ENCODE peak calls at places on chromosomes 11 and 22, in five cellular contexts. E is lung, U is A549, H is body of pancreas, C is upper lobe of right lung. I is an unnamed sample.

GRCh38 chr11:394034-394857 is at the start of gene PKP3:
- DNase-seq in E (peak), U (peak), H (peak), C (peak), I (no peak)

GRCh38 chr11:76824083-76824939 is 36.4 kb upstream of the ACER3 start:
- DNase-seq in E (no peak), U (peak), H (no peak), C (no peak), I (no peak)

GRCh38 chr11:118618115-118618990 is 10.9 kb downstream of the PHLDB1 start:
- DNase-seq in E (no peak), U (no peak), H (peak), C (peak), I (no peak)

GRCh38 chr22:49305215-49305965 is 522.3 kb downstream of the BRD1 start:
- DNase-seq in E (peak), U (peak), H (peak), C (peak), I (peak)

GRCh38 chr22:30251661-30252226 is 5.2 kb upstream of the LIF start:
- DNase-seq in E (no peak), U (no peak), H (no peak), C (no peak), I (no peak)

GRCh38 chr11:7079545-7080135 is 9.2 kb upstream of the RBMXL2 start:
- DNase-seq in E (no peak), U (no peak), H (no peak), C (no peak), I (no peak)

GRCh38 chr11:83472831-83473230 is 186.7 kb upstream of the CCDC90B start:
- DNase-seq in E (no peak), U (no peak), H (no peak), C (no peak), I (no peak)

GRCh38 chr11:133082851-133083488 is 449.3 kb downstream of the OPCML start:
- DNase-seq in E (peak), U (peak), H (peak), C (peak), I (no peak)

GRCh38 chr11:85988780-85989179 is 80.1 kb downstream of the PICALM start:
- DNase-seq in E (no peak), U (no peak), H (no peak), C (no peak), I (no peak)

GRCh38 chr22:50015451-50016307 is 3.1 kb upstream of the IL17REL start:
- DNase-seq in E (no peak), U (no peak), H (no peak), C (peak), I (peak)

GRCh38 chr11:128790200-128790599 is 76.9 kb downstream of the KCNJ1 start:
- DNase-seq in E (no peak), U (no peak), H (peak), C (no peak), I (no peak)

GRCh38 chr22:40585205-40585778 is 51.2 kb downstream of the MRTFA start:
- DNase-seq in E (no peak), U (no peak), H (no peak), C (no peak), I (no peak)

GRCh38 chr11:63602296-63602695 is 11.9 kb downstream of the PLAAT3 start:
- DNase-seq in E (no peak), U (no peak), H (no peak), C (no peak), I (no peak)

GRCh38 chr22:31509041-31509440 is 12.7 kb downstream of the SFI1 start:
- DNase-seq in E (no peak), U (no peak), H (no peak), C (no peak), I (no peak)

GRCh38 chr11:105315287-105315686 is 175.7 kb upstream of the CARD18 start:
- DNase-seq in E (no peak), U (peak), H (no peak), C (no peak), I (no peak)

GRCh38 chr22:41237707-41238569 is 2.8 kb downstream of the CHADL start:
- DNase-seq in E (peak), U (no peak), H (peak), C (peak), I (no peak)

GRCh38 chr11:123111465-123111864 is 49.5 kb upstream of the HSPA8 start:
- DNase-seq in E (no peak), U (peak), H (no peak), C (no peak), I (no peak)

GRCh38 chr22:27580311-27580897 is 221.2 kb downstream of the MN1 start:
- DNase-seq in E (no peak), U (peak), H (no peak), C (no peak), I (no peak)

GRCh38 chr11:27183672-27184457 is 143.2 kb downstream of the BBOX1 start:
- DNase-seq in E (no peak), U (peak), H (peak), C (no peak), I (no peak)

GRCh38 chr22:20165421-20165820 is 14.6 kb upstream of the CCDC188 start:
- DNase-seq in E (no peak), U (no peak), H (no peak), C (no peak), I (no peak)

GRCh38 chr11:69172674-69173073 is 16.9 kb downstream of the SMIM38 start:
- DNase-seq in E (no peak), U (peak), H (no peak), C (peak), I (no peak)

GRCh38 chr22:44261861-44262595 is 50.7 kb downstream of the SHISAL1 start:
- DNase-seq in E (no peak), U (no peak), H (no peak), C (peak), I (peak)

GRCh38 chr22:41538583-41538982 is 5.7 kb downstream of the POLR3H start:
- DNase-seq in E (no peak), U (no peak), H (no peak), C (no peak), I (no peak)

GRCh38 chr11:11400635-11401232 is 47.7 kb upstream of the CSNK2A3 start:
- DNase-seq in E (no peak), U (peak), H (no peak), C (no peak), I (no peak)

GRCh38 chr22:41596776-41597634 is 7.4 kb upstream of the PMM1 start:
- DNase-seq in E (peak), U (peak), H (peak), C (peak), I (peak)

DNA sequence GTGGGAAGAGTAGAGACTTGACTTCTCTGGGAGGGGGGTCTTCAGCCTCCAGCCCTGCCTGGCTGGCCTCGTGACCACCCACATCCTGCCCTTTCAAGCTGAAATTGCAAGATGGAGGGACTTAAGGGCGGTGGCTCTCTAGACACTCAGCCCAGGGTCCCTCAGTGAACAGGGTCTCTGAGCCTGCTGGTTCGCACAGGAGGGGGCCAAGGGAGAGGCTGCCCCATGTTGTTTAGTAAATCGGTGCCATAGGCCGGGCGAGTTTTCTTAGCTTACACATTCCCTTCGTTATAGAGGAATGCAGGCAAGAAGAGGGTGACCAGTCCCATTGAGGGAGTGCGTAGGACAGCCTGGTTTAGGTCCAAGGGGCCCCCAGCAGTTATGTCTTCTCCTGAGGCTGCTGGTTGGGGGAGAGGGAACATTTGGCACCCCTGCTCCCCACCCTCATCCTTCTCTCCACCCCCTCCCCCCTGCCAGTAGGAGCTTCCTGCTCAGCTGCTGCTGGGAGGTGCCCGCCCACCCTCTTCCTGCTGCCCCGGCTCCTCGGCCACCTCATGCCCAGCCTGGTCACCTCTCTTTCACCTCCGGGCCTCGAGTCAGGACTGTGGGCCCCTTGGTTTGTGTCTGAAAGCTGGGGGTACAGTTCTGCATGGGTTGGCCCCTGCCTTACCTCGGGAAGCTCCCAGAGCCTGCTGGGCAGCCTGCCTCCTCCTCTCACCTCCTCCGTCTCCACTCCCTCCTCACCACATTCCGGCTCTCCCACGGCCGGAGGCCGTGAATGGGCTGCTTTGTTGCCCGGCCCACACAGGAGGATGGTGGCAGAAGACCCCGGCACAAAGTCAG is 3.9 kb downstream of the FRMD8 start:
- DNase-seq in E (no peak), U (no peak), H (peak), C (peak), I (no peak)
- H3K4me3 ChIP-seq in E (no peak), U (no peak), H (no peak), C (no peak), I (peak)

GRCh38 chr22:21652010-21652546 is 10.0 kb downstream of the SDF2L1 start:
- DNase-seq in E (peak), U (peak), H (peak), C (peak), I (peak)
- H3K27ac ChIP-seq in E (no peak), U (peak), H (no peak), C (peak), I (no peak)

GRCh38 chr22:18984564-18984963 is 48.5 kb upstream of the PRODH start:
- DNase-seq in E (no peak), U (no peak), H (no peak), C (no peak), I (peak)

GRCh38 chr22:18988958-18989357 is 52.9 kb upstream of the PRODH start:
- DNase-seq in E (no peak), U (no peak), H (no peak), C (no peak), I (no peak)

GRCh38 chr22:18985761-18986160 is 49.7 kb upstream of the PRODH start:
- DNase-seq in E (no peak), U (no peak), H (no peak), C (no peak), I (peak)

GRCh38 chr22:18990355-18991137 is 54.5 kb upstream of the PRODH start:
- DNase-seq in E (no peak), U (no peak), H (no peak), C (no peak), I (peak)

GRCh38 chr22:18987765-18988164 is 51.7 kb upstream of the PRODH start:
- DNase-seq in E (no peak), U (no peak), H (peak), C (peak), I (peak)
- TF ChIP-seq CTCF in E (no peak), U (peak), H (peak), C (peak), I (no peak)

GRCh38 chr11:67269401-67270255 is 3.4 kb downstream of the GRK2 start:
- DNase-seq in E (no peak), U (no peak), H (peak), C (peak), I (no peak)
- H3K4me3 ChIP-seq in E (no peak), U (no peak), H (no peak), C (peak), I (peak)

DNA sequence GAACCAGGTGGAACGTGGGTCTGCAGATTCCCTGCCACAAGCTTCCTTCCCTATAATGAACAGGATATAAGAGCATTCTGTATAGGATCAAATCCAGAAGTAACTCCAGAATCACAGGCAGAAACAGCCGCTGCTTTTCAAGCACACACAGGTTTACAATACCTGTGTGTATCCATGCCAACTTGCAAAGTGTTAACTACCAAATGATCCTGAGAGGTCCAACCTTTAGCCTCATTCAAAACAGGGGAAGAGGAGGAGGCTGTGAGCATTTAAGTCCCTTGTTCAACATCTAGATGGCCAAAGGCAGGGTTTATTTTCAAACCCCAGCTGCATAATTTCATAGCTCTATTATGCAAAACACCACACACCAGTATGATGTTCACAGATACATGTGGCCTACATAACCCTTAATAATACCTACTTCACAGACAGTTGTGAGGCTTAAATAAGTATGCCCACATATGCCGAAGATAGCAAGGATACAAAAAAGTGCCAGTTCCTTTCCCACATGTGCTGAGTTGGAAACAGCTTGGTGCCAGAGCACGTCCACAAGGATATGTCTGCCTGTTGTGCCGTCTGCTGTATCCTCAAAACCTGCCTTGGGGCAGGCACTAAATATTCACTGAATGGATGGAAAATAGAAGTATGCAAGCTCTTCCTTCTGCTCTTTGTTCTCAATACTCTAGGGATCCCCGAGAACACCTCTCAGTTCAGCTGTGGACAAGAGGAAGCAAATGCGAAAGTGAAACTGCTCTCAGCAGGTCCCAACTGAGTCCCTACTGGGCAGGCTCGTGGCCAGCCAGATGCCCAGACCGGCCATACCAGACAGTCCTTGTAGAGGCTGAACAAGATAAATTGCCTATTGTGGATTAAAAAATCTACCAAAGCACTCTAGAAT is 66.8 kb downstream of the LARGE1 start:
- DNase-seq in E (peak), U (peak), H (peak), C (peak), I (no peak)
- H3K27ac ChIP-seq in E (peak), U (peak), H (peak), C (peak), I (peak)

GRCh38 chr11:70448983-70449567 is 50.7 kb downstream of the CTTN start:
- DNase-seq in E (no peak), U (peak), H (no peak), C (no peak), I (no peak)
- TF ChIP-seq CTCF in E (no peak), U (peak), H (no peak), C (peak), I (no peak)

GRCh38 chr11:16924462-16924825 is 89.8 kb downstream of the PLEKHA7 start:
- DNase-seq in E (no peak), U (no peak), H (no peak), C (no peak), I (no peak)
- H3K4me3 ChIP-seq in E (no peak), U (peak), H (no peak), C (peak), I (peak)

GRCh38 chr22:23077627-23078461 is 7.5 kb downstream of the GNAZ start:
- DNase-seq in E (no peak), U (no peak), H (no peak), C (no peak), I (no peak)
- H3K27ac ChIP-seq in E (no peak), U (no peak), H (no peak), C (no peak), I (no peak)

GRCh38 chr22:39365406-39365782 is 15.6 kb downstream of the SYNGR1 start:
- DNase-seq in E (no peak), U (no peak), H (no peak), C (no peak), I (no peak)

GRCh38 chr22:39363751-39364484 is 14.1 kb downstream of the SYNGR1 start:
- DNase-seq in E (no peak), U (no peak), H (no peak), C (no peak), I (no peak)

GRCh38 chr22:39362932-39363331 is 13.1 kb downstream of the SYNGR1 start:
- DNase-seq in E (no peak), U (no peak), H (no peak), C (no peak), I (no peak)

GRCh38 chr22:39367040-39367439 is 17.2 kb downstream of the SYNGR1 start:
- DNase-seq in E (no peak), U (no peak), H (no peak), C (no peak), I (no peak)

GRCh38 chr22:39364646-39365405 is 15.0 kb downstream of the SYNGR1 start:
- DNase-seq in E (no peak), U (no peak), H (no peak), C (no peak), I (no peak)
- TF ChIP-seq CTCF in E (no peak), U (no peak), H (no peak), C (no peak), I (no peak)

DNA sequence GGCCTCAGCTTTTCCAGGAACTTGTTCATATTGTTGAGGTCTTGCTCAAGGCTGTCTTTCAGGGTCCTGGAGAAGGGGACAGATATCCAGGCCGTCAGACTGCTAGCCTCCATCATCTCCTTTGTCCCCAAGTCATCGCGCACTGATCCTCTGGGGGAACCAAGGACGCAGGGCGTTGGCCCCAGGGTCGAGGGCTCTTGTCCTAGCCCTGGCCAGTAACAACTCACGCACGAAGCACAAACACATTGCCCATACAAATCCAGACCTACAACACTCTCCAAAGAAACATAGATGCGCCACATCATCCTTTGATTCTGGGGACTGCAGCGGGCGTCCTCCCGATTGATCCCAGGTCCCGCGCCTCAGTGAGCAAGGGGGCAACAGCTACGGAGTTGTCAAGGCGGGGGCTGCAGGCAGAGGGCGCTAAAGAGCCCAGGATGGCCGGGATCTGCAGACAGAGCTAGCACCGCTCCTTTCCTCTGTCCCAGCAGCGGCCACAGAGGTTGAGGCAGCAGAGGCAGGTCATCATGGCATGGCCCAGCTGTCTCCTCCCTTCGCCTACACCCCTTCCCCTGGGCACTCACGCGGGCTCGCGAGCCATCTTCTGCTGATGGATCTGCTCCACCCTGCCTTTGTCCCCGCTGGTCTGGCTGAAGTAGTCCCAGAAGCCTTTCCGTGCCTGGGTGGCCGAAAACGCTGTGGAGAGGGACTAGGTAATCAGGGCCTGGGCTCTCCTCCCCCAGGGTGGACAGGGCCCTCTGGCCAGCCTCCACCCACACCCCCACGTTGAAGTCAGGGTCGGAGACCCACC is 472 bp downstream of the APOA5 start:
- DNase-seq in E (peak), U (peak), H (peak), C (peak), I (no peak)
- H3K4me3 ChIP-seq in E (no peak), U (no peak), H (no peak), C (no peak), I (peak)